ENCODE peak calls at places on chromosomes 6 and 20, in four cellular contexts. V is H9; Y is lung; I is CD4-positive, CD25-positive, alpha-beta regulatory T cell. K is an unnamed sample.

GRCh38 chr6:63936399-63936798 is 300.8 kb downstream of the PHF3 start:
- DNase-seq in V (no peak), Y (no peak), I (no peak), K (no peak)

GRCh38 chr20:48679603-48680002 is 148.2 kb downstream of the PREX1 start:
- DNase-seq in V (peak; percentile 85), Y (no peak), I (no peak), K (no peak)

GRCh38 chr6:88596801-88597200 is 366.6 kb downstream of the RNGTT start:
- DNase-seq in V (no peak), Y (no peak), I (no peak), K (no peak)

GRCh38 chr6:38871745-38872568 is 156.8 kb downstream of the DNAH8 start:
- DNase-seq in V (peak; percentile 69), Y (peak; percentile 56), I (peak; percentile 68), K (peak; percentile 25)

GRCh38 chr6:4776967-4777925 is 1.0 kb downstream of the CDYL start:
- DNase-seq in V (no peak), Y (no peak), I (peak; percentile 52), K (no peak)

GRCh38 chr6:159217595-159218275 is 48.5 kb downstream of the FNDC1 start:
- DNase-seq in V (peak; percentile 86), Y (peak; percentile 38), I (peak; percentile 35), K (no peak)

GRCh38 chr6:77124604-77125003 is 338.7 kb downstream of the HTR1B start:
- DNase-seq in V (no peak), Y (no peak), I (no peak), K (no peak)

GRCh38 chr6:75113446-75113845 is 92.4 kb downstream of the COL12A1 start:
- DNase-seq in V (no peak), Y (no peak), I (no peak), K (no peak)

GRCh38 chr6:118207947-118208346 is 300.9 kb downstream of the SLC35F1 start:
- DNase-seq in V (no peak), Y (no peak), I (no peak), K (no peak)

GRCh38 chr6:34159844-34160243 is 14.0 kb upstream of the GRM4 start:
- DNase-seq in V (no peak), Y (no peak), I (no peak), K (no peak)

GRCh38 chr20:17223553-17223952 is 3.3 kb upstream of the PCSK2 start:
- DNase-seq in V (no peak), Y (no peak), I (no peak), K (no peak)

GRCh38 chr6:95431637-95432228 is 145.6 kb upstream of the MANEA start:
- DNase-seq in V (no peak), Y (no peak), I (peak; percentile 53), K (peak; percentile 15)

GRCh38 chr6:139839506-139840156 is 465.2 kb upstream of the CITED2 start:
- DNase-seq in V (no peak), Y (peak; percentile 38), I (no peak), K (no peak)

GRCh38 chr6:43268348-43268685 is 25.0 kb downstream of the TTBK1 start:
- DNase-seq in V (no peak), Y (no peak), I (no peak), K (no peak)

GRCh38 chr20:5621305-5621704 is 128.9 kb upstream of the SHLD1 start:
- DNase-seq in V (no peak), Y (no peak), I (no peak), K (no peak)

GRCh38 chr20:61288331-61288784 is 36.3 kb downstream of the CDH4 start:
- DNase-seq in V (no peak), Y (no peak), I (no peak), K (no peak)

GRCh38 chr20:61287583-61287982 is 35.5 kb downstream of the CDH4 start:
- DNase-seq in V (no peak), Y (no peak), I (no peak), K (no peak)

GRCh38 chr20:61285691-61286090 is 33.6 kb downstream of the CDH4 start:
- DNase-seq in V (no peak), Y (no peak), I (no peak), K (no peak)

GRCh38 chr20:61284752-61285151 is 32.7 kb downstream of the CDH4 start:
- DNase-seq in V (no peak), Y (no peak), I (no peak), K (no peak)

GRCh38 chr20:61285152-61285645 is 33.1 kb downstream of the CDH4 start:
- DNase-seq in V (no peak), Y (no peak), I (no peak), K (no peak)
- H3K27ac ChIP-seq in V (no peak overlapping the region), Y (no peak overlapping the region), I (no peak overlapping the region), K (no peak overlapping the region)

GRCh38 chr6:25174678-25175077 is 104.5 kb upstream of the CARMIL1 start:
- DNase-seq in V (no peak), Y (no peak), I (no peak), K (no peak)
- H3K27ac ChIP-seq in V (no peak overlapping the region), Y (no peak overlapping the region), I (no peak overlapping the region), K (no peak overlapping the region)

GRCh38 chr20:64011366-64011779 is 24.6 kb upstream of the C20orf204 start:
- DNase-seq in V (no peak), Y (no peak), I (peak; percentile 12), K (no peak)
- H3K27ac ChIP-seq in V (no peak overlapping the region), Y (no peak overlapping the region), I (peak overlapping the region; percentile 60), K (no peak overlapping the region)

GRCh38 chr6:106591111-106591825 is 38.0 kb downstream of the RTN4IP1 start:
- DNase-seq in V (no peak), Y (no peak), I (no peak), K (no peak)
- H3K27ac ChIP-seq in V (no peak overlapping the region), Y (no peak overlapping the region), I (no peak overlapping the region), K (no peak overlapping the region)

K was measured in CD4-positive, alpha-beta T cell.